ENCODE peak calls at places on chromosome 17, in six cellular contexts. E is tibial artery; Y is astrocyte of the spinal cord; F is brain microvascular endothelial cell; N is body of pancreas; Z is CD8-positive, alpha-beta T cell. R is an unnamed sample.

GRCh38 chr17:14775761-14776492 is 475.0 kb downstream of the HS3ST3B1 start:
- DNase-seq in Z (no peak), N (no peak), E (no peak), F (peak; percentile 26), Y (peak; percentile 48), R (no peak)

GRCh38 chr17:79907217-79907715 is 68.0 kb upstream of the CBX4 start:
- DNase-seq in Z (no peak), Y (no peak), N (no peak), E (no peak), F (no peak), R (no peak)

GRCh38 chr17:74810699-74811485 is 34.7 kb upstream of the NAT9 start:
- DNase-seq in Z (no peak), N (no peak), F (no peak), E (no peak), Y (no peak), R (no peak)

GRCh38 chr17:30597776-30598288 is 120.6 kb downstream of the GOSR1 start:
- DNase-seq in E (no peak), N (no peak), Y (no peak), Z (no peak), F (no peak), R (no peak)

GRCh38 chr17:45381001-45381400 is 51.7 kb downstream of the ARHGAP27 start:
- DNase-seq in N (no peak), Z (no peak), F (no peak), E (no peak), Y (no peak), R (no peak)

GRCh38 chr17:2137342-2138098 is 82.6 kb downstream of the HIC1 start:
- DNase-seq in Y (peak; percentile 79), F (peak; percentile 88), N (peak; percentile 65), Z (no peak), E (no peak), R (no peak)

GRCh38 chr17:17028878-17029535 is 13.2 kb upstream of the MPRIP start:
- DNase-seq in Y (no peak), E (no peak), N (no peak), Z (no peak), F (no peak), R (no peak)

GRCh38 chr17:45149037-45149668 is 878 bp downstream of the HEXIM1 start:
- DNase-seq in Y (peak; percentile 85), E (peak; percentile 84), Z (peak; percentile 64), N (peak; percentile 86), F (peak; percentile 64), R (peak; percentile 82)

GRCh38 chr17:49390548-49391324 is 23.9 kb downstream of the PHB1 start:
- DNase-seq in E (peak; percentile 28), Z (no peak), F (no peak), N (peak; percentile 44), Y (no peak), R (no peak)

GRCh38 chr17:44334315-44335181 is 9.9 kb upstream of the SLC25A39 start:
- DNase-seq in E (no peak), F (no peak), Y (no peak), Z (no peak), N (no peak), R (no peak)

GRCh38 chr17:48721009-48721402 is 1.3 kb downstream of the PRAC1 start:
- DNase-seq in E (no peak), N (no peak), Y (no peak), F (no peak), Z (no peak), R (no peak)

GRCh38 chr17:57599271-57600045 is 145.6 kb downstream of the CCDC182 start:
- DNase-seq in F (no peak), Y (no peak), E (no peak), N (no peak), Z (peak; percentile 27), R (no peak)

GRCh38 chr17:40340880-40341807 is 23.4 kb downstream of the GJD3 start:
- DNase-seq in F (peak; percentile 84), Y (peak; percentile 68), E (peak; percentile 94), Z (peak; percentile 76), N (peak; percentile 91), R (peak; percentile 89)
- TF ChIP-seq CTCF in F (peak; percentile 21), Y (no peak), E (peak; percentile 13), Z (peak; percentile 24), N (no peak), R (no peak)

GRCh38 chr17:73304971-73305786 is 6.6 kb downstream of the CDC42EP4 start:
- DNase-seq in Z (no peak), E (peak; percentile 73), F (peak; percentile 70), Y (peak; percentile 84), N (peak; percentile 62), R (no peak)

GRCh38 chr17:73309727-73310555 is 1.9 kb downstream of the CDC42EP4 start:
- DNase-seq in Z (no peak), F (no peak), Y (no peak), N (peak; percentile 92), E (no peak), R (no peak)

GRCh38 chr17:73305845-73306836 is 5.7 kb downstream of the CDC42EP4 start:
- DNase-seq in Z (no peak), Y (no peak), N (no peak), E (no peak), F (no peak), R (no peak)

GRCh38 chr17:73307130-73307529 is 4.7 kb downstream of the CDC42EP4 start:
- DNase-seq in Y (no peak), Z (no peak), E (no peak), F (no peak), N (peak; percentile 73), R (peak; percentile 66)

GRCh38 chr17:73308017-73308823 is 3.6 kb downstream of the CDC42EP4 start:
- DNase-seq in F (peak; percentile 86), N (peak; percentile 97), Z (no peak), Y (peak; percentile 76), E (peak; percentile 80), R (no peak)
- H3K4me3 ChIP-seq in F (peak overlapping the region; percentile 22), N (no peak overlapping the region), Z (no peak overlapping the region), Y (peak overlapping the region; percentile 14), E (peak overlapping the region; percentile 76), R (peak overlapping the region; percentile 90)

GRCh38 chr17:13540546-13540945 is 61.2 kb downstream of the HS3ST3A1 start:
- DNase-seq in F (no peak), E (no peak), Y (no peak), Z (no peak), N (no peak), R (no peak)
- TF ChIP-seq CTCF in F (no peak), E (no peak), Y (no peak), Z (no peak), N (no peak), R (no peak)

DNA sequence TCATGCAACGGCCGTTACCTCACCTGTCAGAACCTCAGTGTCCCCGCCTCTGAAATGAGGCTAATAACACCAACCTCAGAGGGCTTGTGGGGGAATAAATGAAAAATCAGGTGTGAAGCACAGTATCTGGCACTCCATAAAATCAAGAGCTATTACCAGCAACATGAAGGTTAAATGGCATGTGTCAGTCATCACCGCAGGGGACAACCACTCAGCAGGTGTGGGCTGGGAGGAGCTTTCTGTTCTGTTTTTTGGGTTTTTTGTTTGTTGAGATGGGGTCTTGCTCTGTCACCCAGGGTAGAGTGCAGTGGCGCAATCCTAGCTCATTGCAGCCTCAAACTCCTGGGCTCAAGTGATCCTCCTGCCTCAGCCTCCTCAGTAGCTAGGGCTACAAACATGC is 16.8 kb upstream of the KRT19 start:
- DNase-seq in Z (no peak), E (no peak), Y (no peak), F (no peak), N (no peak), R (no peak)
- H3K4me3 ChIP-seq in Z (no peak overlapping the region), E (no peak overlapping the region), Y (no peak overlapping the region), F (no peak overlapping the region), N (no peak overlapping the region), R (no peak overlapping the region)